ENCODE peak calls at places on chromosome 11, in five cellular contexts. V, L, I, Z and H are unnamed samples.

GRCh38 chr11:21794306-21794705 is 398.6 kb upstream of the ANO5 start:
- DNase-seq in I (no peak), L (peak), Z (no peak), V (no peak), H (no peak)

GRCh38 chr11:82854242-82854641 is 46.0 kb downstream of the PRCP start:
- DNase-seq in L (no peak), V (no peak), Z (no peak), I (no peak), H (no peak)

GRCh38 chr11:13135385-13136271 is 126.5 kb downstream of the RASSF10 start:
- DNase-seq in Z (no peak), I (no peak), L (no peak), V (no peak), H (no peak)

GRCh38 chr11:88414981-88415391 is 77.5 kb upstream of the CTSC start:
- DNase-seq in Z (no peak), L (no peak), I (no peak), V (no peak), H (no peak)

GRCh38 chr11:109864834-109865557 is 228.2 kb upstream of the ZC3H12C start:
- DNase-seq in V (no peak), I (no peak), Z (no peak), L (no peak), H (no peak)

GRCh38 chr11:126637800-126638175 is 282.3 kb downstream of the ST3GAL4 start:
- DNase-seq in L (no peak), I (no peak), V (no peak), Z (no peak), H (no peak)

GRCh38 chr11:76781861-76782500 is 1.2 kb upstream of the TSKU start:
- DNase-seq in V (no peak), Z (no peak), I (peak), L (no peak), H (no peak)

GRCh38 chr11:110295487-110296225 is 758 bp downstream of the RDX start:
- DNase-seq in I (peak), V (peak), Z (peak), L (peak), H (peak)

GRCh38 chr11:58726594-58727414 is 4.9 kb downstream of the GLYAT start:
- DNase-seq in V (no peak), I (no peak), L (no peak), Z (no peak), H (no peak)

GRCh38 chr11:105073486-105074200 is 28.5 kb upstream of the CARD16 start:
- DNase-seq in Z (no peak), I (no peak), L (no peak), V (no peak), H (no peak)

GRCh38 chr11:3109921-3110706 is 52.9 kb upstream of the CARS1 start:
- DNase-seq in I (peak), L (no peak), Z (peak), V (no peak), H (no peak)

GRCh38 chr11:66068923-66069714 is 953 bp upstream of the PACS1 start:
- DNase-seq in I (no peak), Z (no peak), L (peak), V (peak), H (peak)
- TF ChIP-seq CTCF in I (no peak), Z (peak), L (no peak), V (no peak), H (peak)

DNA sequence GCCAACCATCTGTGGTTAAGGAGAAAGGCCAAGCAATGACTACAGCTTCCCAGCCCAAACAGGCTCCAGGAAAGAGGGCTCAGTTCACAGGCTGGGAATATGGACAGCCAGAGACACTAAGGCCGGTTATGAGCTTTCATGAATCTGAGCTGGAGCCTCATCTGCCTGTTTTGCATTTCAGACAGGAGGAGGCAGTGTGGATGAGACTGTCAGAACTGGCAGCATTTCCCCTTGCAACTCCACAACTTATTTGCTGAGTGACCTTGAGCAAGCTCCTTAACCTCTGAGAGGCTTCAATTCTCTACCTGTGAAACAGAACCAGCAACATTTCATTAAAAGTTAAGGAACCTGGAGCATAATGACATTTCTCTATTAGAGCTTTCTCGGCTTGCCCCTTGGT is 264.0 kb downstream of the ETS1 start:
- DNase-seq in I (no peak), V (no peak), Z (no peak), L (no peak), H (no peak)
- TF ChIP-seq CTCF in I (no peak), V (no peak), Z (peak), L (no peak), H (peak)

DNA sequence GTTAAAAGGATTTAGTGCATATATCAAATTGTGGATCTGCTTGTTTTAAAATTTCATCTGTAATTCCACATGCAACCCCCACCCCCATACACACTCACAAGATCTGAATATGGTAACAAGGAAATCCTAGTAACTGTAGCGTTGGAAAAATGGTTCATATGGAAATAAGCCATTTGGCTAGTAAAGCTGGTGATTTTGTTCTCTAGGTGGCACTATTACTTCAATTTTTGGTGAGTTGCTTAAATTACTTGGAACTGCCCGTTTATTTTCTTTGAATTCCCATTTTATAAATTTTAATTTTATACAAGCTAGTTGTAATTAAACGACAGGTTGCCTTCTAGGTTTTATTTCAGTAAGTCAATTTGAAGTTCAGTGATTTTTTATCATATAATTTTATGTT is 5.3 kb downstream of the BDNF start:
- DNase-seq in I (no peak), Z (no peak), L (no peak), V (no peak), H (no peak)
- TF ChIP-seq CTCF in I (peak), Z (peak), L (peak), V (no peak), H (peak)

DNA sequence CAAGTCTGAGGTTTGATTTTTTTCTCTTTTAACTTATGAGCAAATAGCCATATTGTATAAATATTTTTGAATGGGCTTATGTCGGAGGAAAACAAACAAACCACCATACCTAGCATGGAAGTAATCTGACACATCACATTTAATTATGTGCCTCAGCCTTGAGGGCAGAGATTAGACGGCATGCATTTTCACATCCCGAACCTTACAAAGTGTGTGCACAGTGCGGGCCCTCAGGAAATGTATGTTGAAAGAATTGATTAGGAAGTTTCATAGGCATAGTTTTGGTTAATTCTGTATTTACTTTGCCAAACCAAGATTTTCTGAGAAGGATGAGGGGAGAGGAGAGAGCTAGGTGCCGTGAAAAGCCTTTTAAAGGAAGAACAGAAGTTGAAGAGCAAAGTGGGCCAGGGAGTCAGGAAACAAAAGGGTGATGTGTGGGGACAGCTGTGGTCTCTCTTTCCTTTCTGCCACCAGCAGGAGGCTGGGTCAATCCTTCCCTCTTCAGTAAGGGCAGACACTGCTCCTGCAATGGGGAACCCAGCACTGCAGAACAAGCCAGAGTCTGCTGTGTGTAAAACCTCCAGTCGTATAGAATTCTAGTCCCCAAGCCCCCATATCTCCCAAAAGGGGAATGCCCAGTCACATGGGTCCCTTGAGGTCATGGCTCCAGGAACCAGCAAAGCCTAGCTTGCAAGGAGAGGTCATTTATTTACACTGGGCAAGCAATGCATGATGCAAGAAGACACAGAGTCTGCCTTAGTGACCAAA is 71.2 kb upstream of the OLFML1 start:
- DNase-seq in V (no peak), I (no peak), L (no peak), Z (peak), H (no peak)
- TF ChIP-seq CTCF in V (no peak), I (no peak), L (no peak), Z (peak), H (no peak)

GRCh38 chr11:10450451-10451398 is 4.3 kb upstream of the AMPD3 start:
- DNase-seq in I (peak), L (peak), Z (peak), V (no peak), H (no peak)
- TF ChIP-seq CTCF in I (peak), L (peak), Z (peak), V (no peak), H (peak)

DNA sequence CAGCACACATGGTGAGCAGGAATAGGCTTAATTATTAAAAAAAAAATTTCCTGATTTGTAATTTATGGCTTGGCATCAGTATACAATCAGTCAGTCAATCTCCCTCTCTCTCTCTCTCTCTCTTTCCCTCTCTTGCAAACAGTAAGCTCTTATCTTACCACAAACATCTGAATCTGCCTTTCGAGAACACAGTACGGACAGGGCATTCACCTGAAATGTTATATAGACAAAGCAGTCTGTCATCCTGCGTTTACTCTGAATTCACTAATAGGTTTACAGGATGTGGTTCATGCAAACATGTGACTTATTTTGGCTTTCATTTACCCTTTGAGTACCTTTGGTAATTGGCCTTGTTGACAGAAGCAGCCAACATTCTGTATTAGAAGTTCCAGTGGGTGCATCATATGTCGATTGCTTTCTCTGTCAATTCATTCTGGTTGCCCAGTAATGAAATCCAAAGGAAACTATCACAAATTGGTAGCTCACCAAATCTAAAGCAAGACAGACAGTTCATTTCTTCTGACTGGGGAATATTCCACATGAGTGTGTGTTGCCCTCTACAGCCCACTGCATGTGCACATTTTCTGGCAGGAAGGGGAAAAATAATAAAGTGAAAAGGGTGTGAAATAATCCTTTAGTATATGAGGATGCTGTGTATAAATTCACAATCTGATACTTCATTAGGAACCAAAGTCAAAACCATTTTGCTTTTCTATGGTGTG is 1058.2 kb downstream of the LRRC4C start:
- DNase-seq in Z (no peak), I (no peak), L (no peak), V (no peak), H (no peak)
- TF ChIP-seq CTCF in Z (no peak), I (no peak), L (no peak), V (no peak), H (no peak)

GRCh38 chr11:50182486-50182885 is 149.8 kb downstream of the OR4C45 start:
- DNase-seq in V (no peak), I (no peak), L (no peak), Z (no peak), H (no peak)

GRCh38 chr11:50187220-50187619 is 154.5 kb downstream of the OR4C45 start:
- DNase-seq in V (no peak), I (no peak), L (no peak), Z (no peak), H (no peak)

GRCh38 chr11:50188040-50188439 is 155.4 kb downstream of the OR4C45 start:
- DNase-seq in V (no peak), Z (no peak), I (no peak), L (no peak), H (no peak)

DNA sequence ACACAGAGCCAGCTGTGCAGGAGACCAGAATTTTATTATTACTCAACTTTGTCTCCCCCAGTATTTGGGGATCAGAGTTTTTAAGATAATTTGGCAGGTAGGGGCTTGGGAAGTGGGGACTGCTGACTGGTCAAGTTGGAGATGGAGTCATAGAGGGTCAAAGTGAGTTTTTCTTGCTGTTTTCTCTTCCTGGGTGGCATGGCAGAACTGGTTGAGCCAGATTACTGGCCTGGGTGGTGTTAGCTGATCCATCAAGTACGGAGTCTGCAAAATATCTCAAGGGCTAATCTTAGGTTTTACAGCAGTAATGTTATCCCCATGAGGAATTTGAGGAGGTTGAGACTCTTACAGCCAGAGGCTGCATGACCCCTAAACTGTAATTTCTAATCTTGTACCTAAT is 153.5 kb downstream of the OR4C45 start:
- DNase-seq in V (no peak), L (no peak), I (no peak), Z (no peak), H (no peak)
- TF ChIP-seq CTCF in V (no peak), L (no peak), I (no peak), Z (no peak), H (no peak)

DNA sequence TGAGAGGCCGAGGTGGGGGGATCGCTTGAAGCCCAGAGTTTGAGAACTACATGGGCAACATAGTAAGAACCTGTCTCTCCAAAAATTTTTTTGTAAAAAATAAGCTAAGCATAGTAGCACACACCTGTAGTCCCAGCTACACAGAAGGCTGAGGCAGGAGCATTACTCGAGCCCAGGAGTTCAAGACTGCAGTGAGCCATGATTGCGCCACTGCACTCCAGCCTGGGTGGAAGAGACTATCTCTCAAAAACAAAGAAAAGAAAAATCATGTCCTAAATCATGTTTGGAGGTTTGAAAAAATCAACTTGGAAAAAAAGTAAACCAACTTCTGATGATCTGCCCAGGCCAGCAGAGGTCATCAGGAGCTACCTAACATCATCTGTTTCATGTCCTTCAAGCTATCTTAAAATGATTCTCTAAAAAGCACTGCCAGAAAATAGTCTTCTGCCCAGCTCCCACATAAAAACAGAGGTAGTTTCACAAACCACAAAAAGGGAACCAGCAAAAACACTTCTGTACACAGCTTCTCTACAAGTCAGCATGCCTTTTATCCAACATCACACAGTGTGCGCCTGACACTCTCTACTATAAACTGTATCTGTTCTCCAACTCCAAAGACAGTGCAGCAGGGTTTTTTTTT is 165.0 kb downstream of the SOX6 start:
- DNase-seq in I (peak), V (no peak), Z (no peak), L (no peak), H (no peak)
- TF ChIP-seq CTCF in I (no peak), V (no peak), Z (peak), L (no peak), H (no peak)

DNA sequence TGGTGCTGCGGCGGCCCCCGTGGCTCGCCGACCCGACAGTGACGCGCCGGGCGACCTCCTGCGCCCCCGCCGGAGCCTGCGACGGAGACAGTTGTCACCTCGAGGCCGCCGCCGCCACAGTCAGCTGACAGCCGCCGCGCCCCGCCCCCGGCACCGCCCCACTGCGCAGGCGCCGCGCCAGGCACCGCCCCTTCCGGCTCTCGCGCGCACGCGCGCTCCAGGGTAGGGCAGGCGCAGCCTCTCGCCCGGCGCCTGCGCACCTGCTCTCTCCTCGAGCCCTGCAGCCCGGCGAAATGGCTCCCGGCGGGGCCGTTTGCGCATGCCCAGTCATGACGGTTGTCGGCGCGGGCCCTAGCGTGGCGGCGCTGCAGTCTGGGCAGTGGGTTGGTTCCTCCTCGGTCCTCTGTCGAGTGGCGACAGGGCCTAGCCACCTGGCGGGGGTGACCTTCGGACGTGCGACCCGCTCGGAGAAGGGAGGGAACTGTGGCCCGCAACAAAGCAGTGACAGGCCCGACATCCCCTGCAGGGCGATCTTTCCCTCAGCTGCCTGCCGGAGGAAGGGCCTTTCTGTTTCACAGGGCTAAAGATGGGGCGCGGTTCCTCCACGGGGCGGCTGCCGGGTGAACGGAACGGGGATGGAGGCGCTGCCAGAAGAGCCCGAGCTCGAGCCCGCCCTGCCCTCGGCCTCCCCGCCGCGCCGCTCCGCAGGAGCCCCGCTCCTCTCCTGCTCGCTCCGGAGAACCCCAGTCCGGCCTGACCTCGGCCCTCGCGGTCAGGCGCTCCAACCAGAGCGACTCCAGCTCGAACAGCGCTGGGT is at the start of gene TOLLIP:
- DNase-seq in V (peak), I (peak), L (peak), Z (peak), H (peak)
- TF ChIP-seq CTCF in V (no peak), I (no peak), L (no peak), Z (peak), H (peak)